ENCODE peak calls at places on chromosomes 5 and 9, in five cellular contexts. K, W, D, V and F are unnamed samples.

GRCh38 chr5:10009802-10010201 is 239.9 kb downstream of the ATPSCKMT start:
- DNase-seq in K (no peak), W (no peak), D (peak; percentile 14), V (no peak), F (no peak)

GRCh38 chr9:18939943-18940342 is 93.1 kb downstream of the SAXO1 start:
- DNase-seq in K (no peak), W (no peak), D (no peak), V (no peak), F (no peak)

GRCh38 chr9:70484232-70485130 is 70.0 kb upstream of the KLF9 start:
- DNase-seq in K (no peak), W (peak; percentile 48), D (peak; percentile 86), V (peak; percentile 67), F (peak; percentile 75)

GRCh38 chr9:76023715-76024195 is 133.3 kb downstream of the PCSK5 start:
- DNase-seq in K (no peak), W (no peak), D (no peak), V (no peak), F (no peak)

GRCh38 chr9:5871785-5872184 is 18.9 kb upstream of the MLANA start:
- DNase-seq in K (no peak), W (no peak), D (no peak), V (no peak), F (no peak)

GRCh38 chr9:35650341-35651158 is at the start of gene SIT1:
- DNase-seq in K (no peak), W (no peak), D (no peak), V (peak; percentile 25), F (no peak)

GRCh38 chr5:14399054-14399657 is 182.4 kb upstream of the OTULINL start:
- DNase-seq in K (no peak), W (no peak), D (peak; percentile 74), V (peak; percentile 62), F (peak; percentile 74)

GRCh38 chr5:366541-367357 is 45.2 kb downstream of the AHRR start:
- DNase-seq in K (no peak), W (no peak), D (no peak), V (peak; percentile 86), F (no peak)

GRCh38 chr9:93824386-93825294 is 130.5 kb downstream of the BARX1 start:
- DNase-seq in K (no peak), W (no peak), D (no peak), V (no peak), F (no peak)

GRCh38 chr9:69020746-69021145 is 6.8 kb upstream of the PRKACG start:
- DNase-seq in K (no peak), W (no peak), D (no peak), V (no peak), F (no peak)